ENCODE peak calls at places on chromosomes 16 and 17, in six cellular contexts. One of them, this sample, is unnamed.

GRCh38 chr16:73549960-73550359 is 502.0 kb upstream of the ZFHX3 start:
- DNase-seq in EH: no peak
- DNase-seq in stimulated activated CD8-positive, alpha-beta memory T cell treated with anti-CD3 and anti-CD28 coated beads, Interleukin-15, amount 100 ng/mL, for 24 hours: no peak
- DNase-seq in upper lobe of right lung: no peak
- DNase-seq in naive thymus-derived CD8-positive, alpha-beta T cell: no peak
- DNase-seq in heart left ventricle: no peak
- DNase-seq in this sample: no peak

GRCh38 chr16:70715113-70715711 is 29.4 kb upstream of the MTSS2 start:
- DNase-seq in stimulated activated CD8-positive, alpha-beta memory T cell treated with anti-CD3 and anti-CD28 coated beads, Interleukin-15, amount 100 ng/mL, for 24 hours: no peak
- DNase-seq in upper lobe of right lung: peak; percentile 82
- DNase-seq in heart left ventricle: peak; percentile 78
- DNase-seq in naive thymus-derived CD8-positive, alpha-beta T cell: no peak
- DNase-seq in EH: peak; percentile 100
- DNase-seq in this sample: peak; percentile 93

GRCh38 chr17:31431795-31432658 is 40.6 kb downstream of the RAB11FIP4 start:
- DNase-seq in heart left ventricle: no peak
- DNase-seq in stimulated activated CD8-positive, alpha-beta memory T cell treated with anti-CD3 and anti-CD28 coated beads, Interleukin-15, amount 100 ng/mL, for 24 hours: no peak
- DNase-seq in naive thymus-derived CD8-positive, alpha-beta T cell: no peak
- DNase-seq in EH: no peak
- DNase-seq in upper lobe of right lung: no peak
- DNase-seq in this sample: no peak

GRCh38 chr16:49861299-49861698 is 5.4 kb upstream of the ZNF423 start:
- DNase-seq in naive thymus-derived CD8-positive, alpha-beta T cell: no peak
- DNase-seq in upper lobe of right lung: no peak
- DNase-seq in stimulated activated CD8-positive, alpha-beta memory T cell treated with anti-CD3 and anti-CD28 coated beads, Interleukin-15, amount 100 ng/mL, for 24 hours: no peak
- DNase-seq in EH: no peak
- DNase-seq in heart left ventricle: no peak
- DNase-seq in this sample: no peak

GRCh38 chr17:75848523-75849303 is 4.5 kb upstream of the UNC13D start:
- DNase-seq in naive thymus-derived CD8-positive, alpha-beta T cell: peak; percentile 70
- DNase-seq in upper lobe of right lung: peak; percentile 86
- DNase-seq in stimulated activated CD8-positive, alpha-beta memory T cell treated with anti-CD3 and anti-CD28 coated beads, Interleukin-15, amount 100 ng/mL, for 24 hours: peak; percentile 72
- DNase-seq in EH: peak; percentile 36
- DNase-seq in heart left ventricle: peak; percentile 76
- DNase-seq in this sample: no peak

GRCh38 chr16:31064882-31065461 is 9.1 kb downstream of the ZNF668 start:
- DNase-seq in heart left ventricle: peak; percentile 62
- DNase-seq in EH: peak; percentile 96
- DNase-seq in naive thymus-derived CD8-positive, alpha-beta T cell: no peak
- DNase-seq in stimulated activated CD8-positive, alpha-beta memory T cell treated with anti-CD3 and anti-CD28 coated beads, Interleukin-15, amount 100 ng/mL, for 24 hours: no peak
- DNase-seq in upper lobe of right lung: no peak
- DNase-seq in this sample: peak; percentile 48

GRCh38 chr16:57273359-57273758 is 11.1 kb downstream of the PLLP start:
- DNase-seq in stimulated activated CD8-positive, alpha-beta memory T cell treated with anti-CD3 and anti-CD28 coated beads, Interleukin-15, amount 100 ng/mL, for 24 hours: no peak
- DNase-seq in heart left ventricle: no peak
- DNase-seq in EH: no peak
- DNase-seq in upper lobe of right lung: no peak
- DNase-seq in naive thymus-derived CD8-positive, alpha-beta T cell: no peak
- DNase-seq in this sample: no peak

GRCh38 chr16:54277845-54278703 is 8.5 kb downstream of the IRX3 start:
- DNase-seq in upper lobe of right lung: peak; percentile 82
- DNase-seq in naive thymus-derived CD8-positive, alpha-beta T cell: no peak
- DNase-seq in heart left ventricle: no peak
- DNase-seq in stimulated activated CD8-positive, alpha-beta memory T cell treated with anti-CD3 and anti-CD28 coated beads, Interleukin-15, amount 100 ng/mL, for 24 hours: no peak
- DNase-seq in EH: no peak
- DNase-seq in this sample: no peak

GRCh38 chr16:239948-240277 is 5.3 kb downstream of the FAM234A start:
- DNase-seq in stimulated activated CD8-positive, alpha-beta memory T cell treated with anti-CD3 and anti-CD28 coated beads, Interleukin-15, amount 100 ng/mL, for 24 hours: no peak
- DNase-seq in heart left ventricle: no peak
- DNase-seq in EH: peak; percentile 2
- DNase-seq in upper lobe of right lung: no peak
- DNase-seq in naive thymus-derived CD8-positive, alpha-beta T cell: no peak
- DNase-seq in this sample: no peak

GRCh38 chr17:18181358-18181757 is 2.3 kb upstream of the ALKBH5 start:
- DNase-seq in EH: no peak
- DNase-seq in upper lobe of right lung: no peak
- DNase-seq in heart left ventricle: no peak
- DNase-seq in stimulated activated CD8-positive, alpha-beta memory T cell treated with anti-CD3 and anti-CD28 coated beads, Interleukin-15, amount 100 ng/mL, for 24 hours: no peak
- DNase-seq in naive thymus-derived CD8-positive, alpha-beta T cell: no peak
- DNase-seq in this sample: no peak

GRCh38 chr17:31004160-31004559 is 33.3 kb downstream of the RNF135 start:
- DNase-seq in stimulated activated CD8-positive, alpha-beta memory T cell treated with anti-CD3 and anti-CD28 coated beads, Interleukin-15, amount 100 ng/mL, for 24 hours: no peak
- DNase-seq in upper lobe of right lung: no peak
- DNase-seq in EH: no peak
- DNase-seq in naive thymus-derived CD8-positive, alpha-beta T cell: no peak
- DNase-seq in heart left ventricle: no peak
- DNase-seq in this sample: no peak

GRCh38 chr17:9541718-9542117 is 33.9 kb downstream of the STX8 start:
- DNase-seq in naive thymus-derived CD8-positive, alpha-beta T cell: no peak
- DNase-seq in stimulated activated CD8-positive, alpha-beta memory T cell treated with anti-CD3 and anti-CD28 coated beads, Interleukin-15, amount 100 ng/mL, for 24 hours: no peak
- DNase-seq in EH: no peak
- DNase-seq in heart left ventricle: no peak
- DNase-seq in upper lobe of right lung: no peak
- DNase-seq in this sample: no peak

GRCh38 chr16:74568961-74569631 is 37.8 kb downstream of the GLG1 start:
- DNase-seq in heart left ventricle: no peak
- DNase-seq in EH: peak; percentile 63
- DNase-seq in stimulated activated CD8-positive, alpha-beta memory T cell treated with anti-CD3 and anti-CD28 coated beads, Interleukin-15, amount 100 ng/mL, for 24 hours: no peak
- DNase-seq in upper lobe of right lung: no peak
- DNase-seq in naive thymus-derived CD8-positive, alpha-beta T cell: no peak
- DNase-seq in this sample: no peak

GRCh38 chr17:20916383-20916782 is 126.4 kb downstream of the USP22 start:
- DNase-seq in EH: no peak
- DNase-seq in heart left ventricle: no peak
- DNase-seq in stimulated activated CD8-positive, alpha-beta memory T cell treated with anti-CD3 and anti-CD28 coated beads, Interleukin-15, amount 100 ng/mL, for 24 hours: no peak
- DNase-seq in naive thymus-derived CD8-positive, alpha-beta T cell: no peak
- DNase-seq in upper lobe of right lung: no peak
- DNase-seq in this sample: no peak

GRCh38 chr17:81020443-81020766 is 14.5 kb upstream of the BAIAP2 start:
- DNase-seq in upper lobe of right lung: no peak
- DNase-seq in EH: no peak
- DNase-seq in stimulated activated CD8-positive, alpha-beta memory T cell treated with anti-CD3 and anti-CD28 coated beads, Interleukin-15, amount 100 ng/mL, for 24 hours: no peak
- DNase-seq in heart left ventricle: no peak
- DNase-seq in naive thymus-derived CD8-positive, alpha-beta T cell: no peak
- DNase-seq in this sample: no peak

GRCh38 chr17:77610980-77611641 is 347.4 kb upstream of the TNRC6C start:
- DNase-seq in heart left ventricle: no peak
- DNase-seq in EH: peak; percentile 49
- DNase-seq in upper lobe of right lung: peak; percentile 27
- DNase-seq in naive thymus-derived CD8-positive, alpha-beta T cell: no peak
- DNase-seq in stimulated activated CD8-positive, alpha-beta memory T cell treated with anti-CD3 and anti-CD28 coated beads, Interleukin-15, amount 100 ng/mL, for 24 hours: no peak
- DNase-seq in this sample: no peak

This sample was measured in T1000.